ENCODE peak calls at places on chromosomes 16 and 17, in ten cellular contexts. One of them, this sample, is unnamed.
A peak's percentile ranks its signal among the peaks of the same experiment; 100 is the strongest.

GRCh38 chr17:78839762-78840529 is 668 bp downstream of the USP36 start:
- DNase-seq in AG10803: peak; percentile 66
- DNase-seq in A549: peak; percentile 58
- DNase-seq in BE2C: peak; percentile 28
- DNase-seq in thoracic aorta: no peak
- DNase-seq in PC-3: peak; percentile 43
- DNase-seq in cardiac fibroblast: peak; percentile 61
- DNase-seq in HCT116: no peak
- DNase-seq in kidney epithelial cell: no peak
- DNase-seq in astrocyte: peak; percentile 55
- DNase-seq in this sample: no peak

GRCh38 chr16:66335704-66336329 is 30.7 kb upstream of the CDH5 start:
- DNase-seq in AG10803: peak; percentile 22
- DNase-seq in A549: no peak
- DNase-seq in BE2C: peak; percentile 46
- DNase-seq in thoracic aorta: no peak
- DNase-seq in PC-3: no peak
- DNase-seq in cardiac fibroblast: peak; percentile 74
- DNase-seq in HCT116: no peak
- DNase-seq in kidney epithelial cell: no peak
- DNase-seq in astrocyte: peak; percentile 65
- DNase-seq in this sample: no peak

GRCh38 chr17:32007463-32008298 is 498 bp downstream of the LRRC37B start:
- DNase-seq in AG10803: no peak
- DNase-seq in A549: peak; percentile 48
- DNase-seq in BE2C: peak; percentile 30
- DNase-seq in thoracic aorta: no peak
- DNase-seq in PC-3: peak; percentile 24
- DNase-seq in cardiac fibroblast: peak; percentile 33
- DNase-seq in HCT116: no peak
- DNase-seq in kidney epithelial cell: no peak
- DNase-seq in astrocyte: peak; percentile 16
- DNase-seq in this sample: no peak

GRCh38 chr16:6286176-6286575 is 1046.5 kb upstream of the RBFOX1 start:
- DNase-seq in AG10803: no peak
- DNase-seq in A549: no peak
- DNase-seq in BE2C: no peak
- DNase-seq in thoracic aorta: no peak
- DNase-seq in PC-3: no peak
- DNase-seq in cardiac fibroblast: no peak
- DNase-seq in HCT116: no peak
- DNase-seq in kidney epithelial cell: no peak
- DNase-seq in astrocyte: no peak
- DNase-seq in this sample: no peak

GRCh38 chr17:14078027-14078426 is 8.7 kb downstream of the COX10 start:
- DNase-seq in AG10803: peak; percentile 24
- DNase-seq in A549: no peak
- DNase-seq in BE2C: no peak
- DNase-seq in thoracic aorta: no peak
- DNase-seq in PC-3: no peak
- DNase-seq in cardiac fibroblast: no peak
- DNase-seq in HCT116: no peak
- DNase-seq in kidney epithelial cell: no peak
- DNase-seq in astrocyte: no peak
- DNase-seq in this sample: no peak

GRCh38 chr17:4509402-4509801 is 10.7 kb downstream of the SPNS2 start:
- DNase-seq in AG10803: no peak
- DNase-seq in A549: no peak
- DNase-seq in BE2C: no peak
- DNase-seq in thoracic aorta: no peak
- DNase-seq in PC-3: no peak
- DNase-seq in cardiac fibroblast: no peak
- DNase-seq in HCT116: no peak
- DNase-seq in kidney epithelial cell: no peak
- DNase-seq in astrocyte: no peak
- DNase-seq in this sample: no peak

GRCh38 chr16:85234310-85235235 is 122.3 kb upstream of the CIBAR2 start:
- DNase-seq in AG10803: peak; percentile 78
- DNase-seq in A549: peak; percentile 37
- DNase-seq in BE2C: peak; percentile 85
- DNase-seq in thoracic aorta: no peak
- DNase-seq in PC-3: no peak
- DNase-seq in cardiac fibroblast: peak; percentile 32
- DNase-seq in HCT116: no peak
- DNase-seq in kidney epithelial cell: no peak
- DNase-seq in astrocyte: peak; percentile 76
- DNase-seq in this sample: no peak

GRCh38 chr17:33390479-33391027 is 97.5 kb upstream of the ASIC2 start:
- DNase-seq in AG10803: peak; percentile 82
- DNase-seq in A549: peak; percentile 43
- DNase-seq in BE2C: no peak
- DNase-seq in thoracic aorta: no peak
- DNase-seq in PC-3: no peak
- DNase-seq in cardiac fibroblast: peak; percentile 2
- DNase-seq in HCT116: no peak
- DNase-seq in kidney epithelial cell: no peak
- DNase-seq in astrocyte: no peak
- DNase-seq in this sample: no peak

GRCh38 chr16:48608871-48609452 is 1.0 kb downstream of the N4BP1 start:
- DNase-seq in AG10803: peak; percentile 21
- DNase-seq in A549: no peak
- DNase-seq in BE2C: peak; percentile 57
- DNase-seq in thoracic aorta: no peak
- DNase-seq in PC-3: no peak
- DNase-seq in cardiac fibroblast: no peak
- DNase-seq in HCT116: no peak
- DNase-seq in kidney epithelial cell: no peak
- DNase-seq in astrocyte: no peak
- DNase-seq in this sample: no peak

GRCh38 chr17:79761894-79762570 is 15.9 kb upstream of the CBX2 start:
- DNase-seq in AG10803: no peak
- DNase-seq in A549: no peak
- DNase-seq in BE2C: no peak
- DNase-seq in thoracic aorta: no peak
- DNase-seq in PC-3: no peak
- DNase-seq in cardiac fibroblast: no peak
- DNase-seq in HCT116: no peak
- DNase-seq in kidney epithelial cell: no peak
- DNase-seq in astrocyte: no peak
- DNase-seq in this sample: no peak

GRCh38 chr17:36888236-36888957 is 48.9 kb upstream of the LHX1 start:
- DNase-seq in AG10803: no peak
- DNase-seq in A549: no peak
- DNase-seq in BE2C: no peak
- DNase-seq in thoracic aorta: no peak
- DNase-seq in PC-3: no peak
- DNase-seq in cardiac fibroblast: no peak
- DNase-seq in HCT116: no peak
- DNase-seq in kidney epithelial cell: no peak
- DNase-seq in astrocyte: no peak
- DNase-seq in this sample: no peak

GRCh38 chr16:87569601-87570559 is 32.4 kb upstream of the JPH3 start:
- DNase-seq in AG10803: no peak
- DNase-seq in A549: no peak
- DNase-seq in BE2C: no peak
- DNase-seq in thoracic aorta: no peak
- DNase-seq in PC-3: no peak
- DNase-seq in cardiac fibroblast: no peak
- DNase-seq in HCT116: no peak
- DNase-seq in kidney epithelial cell: no peak
- DNase-seq in astrocyte: no peak
- DNase-seq in this sample: no peak

GRCh38 chr17:39769974-39770587 is 32.3 kb downstream of the GRB7 start:
- DNase-seq in AG10803: no peak
- DNase-seq in A549: no peak
- DNase-seq in BE2C: no peak
- DNase-seq in thoracic aorta: no peak
- DNase-seq in PC-3: peak; percentile 96
- DNase-seq in cardiac fibroblast: peak; percentile 21
- DNase-seq in HCT116: peak; percentile 63
- DNase-seq in kidney epithelial cell: peak; percentile 81
- DNase-seq in astrocyte: peak; percentile 75
- DNase-seq in this sample: peak; percentile 11

GRCh38 chr17:66432996-66433556 is 130.7 kb downstream of the PRKCA start:
- DNase-seq in AG10803: peak; percentile 16
- DNase-seq in A549: no peak
- DNase-seq in BE2C: peak; percentile 86
- DNase-seq in thoracic aorta: no peak
- DNase-seq in PC-3: no peak
- DNase-seq in cardiac fibroblast: peak; percentile 28
- DNase-seq in HCT116: no peak
- DNase-seq in kidney epithelial cell: no peak
- DNase-seq in astrocyte: no peak
- DNase-seq in this sample: no peak

GRCh38 chr16:77974883-77975282 is 47.5 kb upstream of the CLEC3A start:
- DNase-seq in AG10803: no peak
- DNase-seq in A549: no peak
- DNase-seq in BE2C: no peak
- DNase-seq in thoracic aorta: no peak
- DNase-seq in PC-3: no peak
- DNase-seq in cardiac fibroblast: no peak
- DNase-seq in HCT116: no peak
- DNase-seq in kidney epithelial cell: no peak
- DNase-seq in astrocyte: no peak
- DNase-seq in this sample: no peak

GRCh38 chr16:4272114-4272954 is 489 bp downstream of the TFAP4 start:
- DNase-seq in AG10803: peak; percentile 24
- DNase-seq in A549: peak; percentile 60
- DNase-seq in BE2C: no peak
- DNase-seq in thoracic aorta: no peak
- DNase-seq in PC-3: peak; percentile 23
- DNase-seq in cardiac fibroblast: peak; percentile 37
- DNase-seq in HCT116: no peak
- DNase-seq in kidney epithelial cell: no peak
- DNase-seq in astrocyte: no peak
- DNase-seq in this sample: no peak

GRCh38 chr16:72210571-72210970 is 38.6 kb upstream of the PMFBP1 start:
- DNase-seq in AG10803: no peak
- DNase-seq in A549: no peak
- DNase-seq in BE2C: no peak
- DNase-seq in thoracic aorta: no peak
- DNase-seq in PC-3: no peak
- DNase-seq in cardiac fibroblast: no peak
- DNase-seq in HCT116: no peak
- DNase-seq in kidney epithelial cell: no peak
- DNase-seq in astrocyte: no peak
- DNase-seq in this sample: no peak

GRCh38 chr17:45234641-45235040 is 13.0 kb downstream of the FMNL1 start:
- DNase-seq in AG10803: no peak
- DNase-seq in A549: peak; percentile 66
- DNase-seq in BE2C: peak; percentile 57
- DNase-seq in thoracic aorta: no peak
- DNase-seq in PC-3: peak; percentile 45
- DNase-seq in cardiac fibroblast: no peak
- DNase-seq in HCT116: no peak
- DNase-seq in kidney epithelial cell: no peak
- DNase-seq in astrocyte: no peak
- DNase-seq in this sample: no peak

GRCh38 chr17:55463600-55463999 is 42.0 kb upstream of the MMD start:
- DNase-seq in AG10803: no peak
- DNase-seq in A549: no peak
- DNase-seq in BE2C: no peak
- DNase-seq in thoracic aorta: no peak
- DNase-seq in PC-3: no peak
- DNase-seq in cardiac fibroblast: no peak
- DNase-seq in HCT116: no peak
- DNase-seq in kidney epithelial cell: no peak
- DNase-seq in astrocyte: no peak
- DNase-seq in this sample: no peak

GRCh38 chr17:73340093-73340596 is 28.3 kb upstream of the CDC42EP4 start:
- DNase-seq in AG10803: peak; percentile 94
- DNase-seq in A549: peak; percentile 96
- DNase-seq in BE2C: no peak
- DNase-seq in thoracic aorta: no peak
- DNase-seq in PC-3: peak; percentile 96
- DNase-seq in cardiac fibroblast: peak; percentile 97
- DNase-seq in HCT116: peak; percentile 71
- DNase-seq in kidney epithelial cell: peak; percentile 75
- DNase-seq in astrocyte: peak; percentile 89
- DNase-seq in this sample: peak; percentile 98
- TF ChIP-seq CTCF in AG10803: peak; percentile 71
- TF ChIP-seq CTCF in A549: peak; percentile 30
- TF ChIP-seq CTCF in BE2C: peak; percentile 28
- TF ChIP-seq CTCF in thoracic aorta: peak; percentile 27
- TF ChIP-seq CTCF in PC-3: peak; percentile 58
- TF ChIP-seq CTCF in cardiac fibroblast: peak; percentile 55
- TF ChIP-seq CTCF in HCT116: no peak
- TF ChIP-seq CTCF in kidney epithelial cell: peak; percentile 29
- TF ChIP-seq CTCF in astrocyte: peak; percentile 54
- TF ChIP-seq CTCF in this sample: peak; percentile 59

DNA sequence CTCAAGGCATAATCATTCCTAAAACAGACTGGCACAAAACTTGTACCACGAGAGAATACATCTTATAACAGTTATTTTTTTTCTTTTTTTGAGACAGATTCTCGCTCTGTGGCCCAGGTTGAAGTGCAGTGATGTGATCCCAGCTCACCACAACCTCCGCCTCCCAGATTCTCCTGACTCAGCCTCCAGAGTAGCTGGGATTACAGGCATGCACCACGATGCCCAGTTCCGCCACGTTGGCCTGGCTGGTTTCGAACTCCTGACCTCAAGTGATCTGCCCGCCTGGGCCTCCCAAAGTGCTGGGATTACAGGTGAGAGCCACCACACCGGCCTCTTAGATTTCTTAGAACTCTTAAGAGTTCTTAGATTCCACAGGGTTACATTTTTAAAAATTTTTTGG is 4.1 kb downstream of the NUFIP2 start:
- DNase-seq in AG10803: no peak
- DNase-seq in A549: no peak
- DNase-seq in BE2C: no peak
- DNase-seq in thoracic aorta: no peak
- DNase-seq in PC-3: no peak
- DNase-seq in cardiac fibroblast: no peak
- DNase-seq in HCT116: no peak
- DNase-seq in kidney epithelial cell: no peak
- DNase-seq in astrocyte: no peak
- DNase-seq in this sample: no peak
- H3K4me3 ChIP-seq in AG10803: no peak overlapping the region
- H3K4me3 ChIP-seq in A549: peak overlapping the region; percentile 72
- H3K4me3 ChIP-seq in BE2C: no peak overlapping the region
- H3K4me3 ChIP-seq in thoracic aorta: peak overlapping the region; percentile 45
- H3K4me3 ChIP-seq in PC-3: peak overlapping the region; percentile 93
- H3K4me3 ChIP-seq in cardiac fibroblast: no peak overlapping the region
- H3K4me3 ChIP-seq in HCT116: no peak overlapping the region
- H3K4me3 ChIP-seq in kidney epithelial cell: no peak overlapping the region
- H3K4me3 ChIP-seq in astrocyte: no peak overlapping the region
- H3K4me3 ChIP-seq in this sample: no peak overlapping the region

GRCh38 chr16:23013484-23013883 is 135.8 kb downstream of the USP31 start:
- DNase-seq in AG10803: no peak
- DNase-seq in A549: peak; percentile 35
- DNase-seq in BE2C: peak; percentile 38
- DNase-seq in thoracic aorta: no peak
- DNase-seq in PC-3: peak; percentile 7
- DNase-seq in cardiac fibroblast: peak; percentile 9
- DNase-seq in HCT116: peak; percentile 19
- DNase-seq in kidney epithelial cell: no peak
- DNase-seq in astrocyte: no peak
- DNase-seq in this sample: no peak
- TF ChIP-seq CTCF in AG10803: peak; percentile 15
- TF ChIP-seq CTCF in A549: peak; percentile 23
- TF ChIP-seq CTCF in BE2C: peak; percentile 61
- TF ChIP-seq CTCF in thoracic aorta: no peak
- TF ChIP-seq CTCF in PC-3: peak; percentile 33
- TF ChIP-seq CTCF in cardiac fibroblast: no peak
- TF ChIP-seq CTCF in HCT116: no peak
- TF ChIP-seq CTCF in kidney epithelial cell: no peak
- TF ChIP-seq CTCF in astrocyte: no peak
- TF ChIP-seq CTCF in this sample: peak; percentile 2

GRCh38 chr17:2048805-2049204 is 6.1 kb upstream of the HIC1 start:
- DNase-seq in AG10803: no peak
- DNase-seq in A549: no peak
- DNase-seq in BE2C: no peak
- DNase-seq in thoracic aorta: no peak
- DNase-seq in PC-3: no peak
- DNase-seq in cardiac fibroblast: no peak
- DNase-seq in HCT116: no peak
- DNase-seq in kidney epithelial cell: no peak
- DNase-seq in astrocyte: no peak
- DNase-seq in this sample: no peak
- H3K4me3 ChIP-seq in AG10803: peak overlapping the region; percentile 77
- H3K4me3 ChIP-seq in A549: peak overlapping the region; percentile 70
- H3K4me3 ChIP-seq in BE2C: peak overlapping the region; percentile 64
- H3K4me3 ChIP-seq in thoracic aorta: peak overlapping the region; percentile 93
- H3K4me3 ChIP-seq in PC-3: peak overlapping the region; percentile 67
- H3K4me3 ChIP-seq in cardiac fibroblast: no peak overlapping the region
- H3K4me3 ChIP-seq in HCT116: peak overlapping the region; percentile 74
- H3K4me3 ChIP-seq in kidney epithelial cell: peak overlapping the region; percentile 58
- H3K4me3 ChIP-seq in astrocyte: no peak overlapping the region
- H3K4me3 ChIP-seq in this sample: peak overlapping the region; percentile 67